ENCODE peak calls at places on chromosomes 4 and X, in seven cellular contexts. H, V, G, J, L, D and A are unnamed samples.

GRCh38 chrX:10118530-10118929 is 38.2 kb upstream of the CLCN4 start:
- DNase-seq in L (no peak), D (no peak), G (no peak), J (no peak), V (no peak), H (no peak), A (no peak)

GRCh38 chr4:105944535-105944934 is 49.3 kb downstream of the NPNT start:
- DNase-seq in L (peak; percentile 73), G (peak; percentile 6), V (no peak), H (no peak), J (no peak), D (no peak), A (peak; percentile 23)

GRCh38 chr4:154491731-154492249 is at the start of gene DCHS2:
- DNase-seq in L (no peak), V (peak; percentile 74), J (peak; percentile 28), H (peak; percentile 51), D (peak; percentile 73), G (no peak), A (no peak)

GRCh38 chrX:129188223-129188622 is 335.1 kb downstream of the SMARCA1 start:
- DNase-seq in G (no peak), V (peak; percentile 6), J (no peak), H (no peak), L (no peak), D (no peak), A (no peak)

GRCh38 chr4:141654098-141654497 is 17.7 kb downstream of the IL15 start:
- DNase-seq in D (peak; percentile 38), J (peak; percentile 38), G (peak; percentile 59), L (no peak), V (peak; percentile 77), H (peak; percentile 78), A (no peak)

GRCh38 chr4:156800463-156800862 is 171.1 kb downstream of the PDGFC start:
- DNase-seq in G (no peak), V (no peak), H (no peak), J (no peak), D (no peak), L (no peak), A (no peak)

GRCh38 chr4:138859249-138859648 is 156.3 kb upstream of the NOCT start:
- DNase-seq in D (no peak), V (no peak), G (peak; percentile 76), L (no peak), H (no peak), J (no peak), A (no peak)

GRCh38 chr4:38823766-38824165 is 19.2 kb upstream of the TLR1 start:
- DNase-seq in V (no peak), J (no peak), L (no peak), D (no peak), G (no peak), H (no peak), A (no peak)

GRCh38 chr4:185914583-185915199 is 102.7 kb upstream of the SORBS2 start:
- DNase-seq in V (no peak), D (no peak), L (no peak), J (no peak), G (no peak), H (no peak), A (no peak)

GRCh38 chr4:3670521-3671519 is 95.4 kb upstream of the ADRA2C start:
- DNase-seq in J (no peak), L (no peak), H (peak; percentile 32), D (no peak), V (no peak), G (no peak), A (no peak)

GRCh38 chr4:89682808-89683207 is 154.2 kb downstream of the SNCA start:
- DNase-seq in L (no peak), J (no peak), V (peak; percentile 38), G (no peak), H (no peak), D (no peak), A (no peak)

GRCh38 chr4:36165256-36166005 is 78.9 kb downstream of the ARAP2 start:
- DNase-seq in L (no peak), V (no peak), G (peak; percentile 10), D (no peak), H (no peak), J (no peak), A (no peak)

GRCh38 chrX:27008486-27008885 is 454.7 kb downstream of the PPP4R3C start:
- DNase-seq in L (no peak), V (peak; percentile 3), J (no peak), G (no peak), D (no peak), H (no peak), A (no peak)